ENCODE peak calls at places on chromosome 7, in eight cellular contexts. R is adrenal gland; Z is lower lobe of right lung; L is mammary epithelial cell; Q is heart right ventricle; P is effector memory CD4-positive, alpha-beta T cell; O is GM23338; A is ovary. Y is an unnamed sample. For H3K4me1, the result is how much of the 10 kb centered on the place peaks cover.

GRCh38 chr7:139695616-139696015 is 82.2 kb downstream of the HIPK2 start:
- DNase-seq in R (no peak), Z (no peak), L (no peak), Q (no peak), P (no peak), O (no peak), A (no peak), Y (no peak)

GRCh38 chr7:131961281-131961680 is 404.9 kb upstream of the PODXL start:
- DNase-seq in R (no peak), Z (no peak), L (no peak), Q (no peak), P (no peak), O (no peak), A (no peak), Y (no peak)

GRCh38 chr7:87414400-87415188 is 60.9 kb downstream of the ABCB4 start:
- DNase-seq in R (no peak), Z (no peak), L (no peak), Q (no peak), P (no peak), O (no peak), A (no peak), Y (no peak)

GRCh38 chr7:114931656-114932011 is 9.7 kb downstream of the MDFIC start:
- DNase-seq in R (no peak), Z (no peak), L (no peak), Q (no peak), P (no peak), O (no peak), A (no peak), Y (no peak)

GRCh38 chr7:37117261-37117660 is 331.4 kb downstream of the ELMO1 start:
- DNase-seq in R (no peak), Z (no peak), L (no peak), Q (no peak), P (no peak), O (peak), A (no peak), Y (no peak)

GRCh38 chr7:138848056-138848975 is 50.3 kb upstream of the ATP6V0A4 start:
- DNase-seq in R (no peak), Z (no peak), L (no peak), Q (no peak), P (no peak), O (no peak), A (no peak), Y (no peak)

GRCh38 chr7:84950836-84951235 is 236.0 kb downstream of the SEMA3D start:
- DNase-seq in R (no peak), Z (no peak), L (no peak), Q (no peak), P (no peak), O (no peak), A (no peak), Y (no peak)

GRCh38 chr7:2008101-2008935 is 224.4 kb downstream of the MAD1L1 start:
- DNase-seq in R (no peak), Z (peak), L (no peak), Q (no peak), P (no peak), O (no peak), A (peak), Y (peak)

GRCh38 chr7:39624935-39625694 is 1.7 kb downstream of the RALA start:
- DNase-seq in R (no peak), Z (no peak), L (no peak), Q (no peak), P (no peak), O (no peak), A (no peak), Y (no peak)

GRCh38 chr7:135799881-135800280 is 51.3 kb upstream of the FAM180A start:
- DNase-seq in R (no peak), Z (no peak), L (no peak), Q (no peak), P (no peak), O (peak), A (no peak), Y (no peak)
- H3K4me3 ChIP-seq in R (no peak), Z (no peak), L (no peak), Q (no peak), P (no peak), O (no peak), A (no peak), Y (no peak)

GRCh38 chr7:151598045-151598444 is 78.3 kb upstream of the RHEB start:
- DNase-seq in R (no peak), Z (no peak), L (peak), Q (no peak), P (no peak), O (no peak), A (no peak), Y (no peak)

GRCh38 chr7:151597541-151597940 is 77.8 kb upstream of the RHEB start:
- DNase-seq in R (no peak), Z (no peak), L (no peak), Q (no peak), P (no peak), O (no peak), A (no peak), Y (no peak)

GRCh38 chr7:151601521-151602305 is 82.0 kb upstream of the RHEB start:
- DNase-seq in R (no peak), Z (no peak), L (peak), Q (no peak), P (no peak), O (no peak), A (no peak), Y (no peak)

GRCh38 chr7:151595702-151596340 is 76.1 kb upstream of the RHEB start:
- DNase-seq in R (no peak), Z (no peak), L (no peak), Q (no peak), P (no peak), O (no peak), A (no peak), Y (no peak)

GRCh38 chr7:151599401-151600227 is 79.9 kb upstream of the RHEB start:
- DNase-seq in R (peak), Z (no peak), L (peak), Q (no peak), P (no peak), O (no peak), A (peak), Y (no peak)
- H3K27ac ChIP-seq in R (peak), Z (peak), L (peak), Q (peak), P (no peak), O (no peak), A (peak), Y (peak)

GRCh38 chr7:7202375-7202720 is 20.0 kb downstream of the C1GALT1 start:
- DNase-seq in R (no peak), Z (no peak), L (no peak), Q (no peak), P (no peak), O (no peak), A (no peak), Y (no peak)
- H3K4me1 ChIP-seq in R (under half), Z (under half), L (under half), Q (under half), P (under half), O (half or more), A (under half), Y (under half)

DNA sequence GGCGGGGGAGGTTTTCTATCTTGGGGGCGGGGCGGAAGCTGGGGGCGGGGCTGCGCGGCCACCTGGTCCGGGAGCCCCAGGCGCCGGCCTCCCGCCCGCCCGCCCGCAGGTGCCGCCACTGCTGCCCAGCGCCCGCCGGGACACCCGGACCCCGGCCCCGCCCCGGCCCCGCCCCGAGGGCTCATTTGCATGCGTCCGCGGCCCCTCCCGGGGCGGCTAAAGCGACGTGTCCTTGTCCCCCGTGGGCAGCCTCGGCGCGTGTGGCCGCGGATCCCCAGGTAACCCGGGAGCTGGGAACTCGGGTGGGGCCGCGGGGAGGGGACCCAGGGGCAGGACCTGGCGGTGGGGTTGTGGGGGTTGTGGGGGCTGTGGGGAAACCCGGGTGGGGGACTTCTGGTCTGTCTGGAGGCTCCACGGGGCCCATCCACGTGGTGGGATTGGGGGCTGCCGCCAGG is at the start of gene BHLHA15:
- DNase-seq in R (no peak), Z (peak), L (no peak), Q (no peak), P (no peak), O (peak), A (no peak), Y (peak)
- H3K4me3 ChIP-seq in R (no peak), Z (peak), L (peak), Q (peak), P (peak), O (peak), A (no peak), Y (peak)

GRCh38 chr7:151143261-151144015 is 24.1 kb downstream of the GBX1 start:
- DNase-seq in R (no peak), Z (no peak), L (no peak), Q (no peak), P (no peak), O (no peak), A (no peak), Y (peak)
- H3K27ac ChIP-seq in R (no peak), Z (no peak), L (no peak), Q (no peak), P (no peak), O (no peak), A (no peak), Y (no peak)

DNA sequence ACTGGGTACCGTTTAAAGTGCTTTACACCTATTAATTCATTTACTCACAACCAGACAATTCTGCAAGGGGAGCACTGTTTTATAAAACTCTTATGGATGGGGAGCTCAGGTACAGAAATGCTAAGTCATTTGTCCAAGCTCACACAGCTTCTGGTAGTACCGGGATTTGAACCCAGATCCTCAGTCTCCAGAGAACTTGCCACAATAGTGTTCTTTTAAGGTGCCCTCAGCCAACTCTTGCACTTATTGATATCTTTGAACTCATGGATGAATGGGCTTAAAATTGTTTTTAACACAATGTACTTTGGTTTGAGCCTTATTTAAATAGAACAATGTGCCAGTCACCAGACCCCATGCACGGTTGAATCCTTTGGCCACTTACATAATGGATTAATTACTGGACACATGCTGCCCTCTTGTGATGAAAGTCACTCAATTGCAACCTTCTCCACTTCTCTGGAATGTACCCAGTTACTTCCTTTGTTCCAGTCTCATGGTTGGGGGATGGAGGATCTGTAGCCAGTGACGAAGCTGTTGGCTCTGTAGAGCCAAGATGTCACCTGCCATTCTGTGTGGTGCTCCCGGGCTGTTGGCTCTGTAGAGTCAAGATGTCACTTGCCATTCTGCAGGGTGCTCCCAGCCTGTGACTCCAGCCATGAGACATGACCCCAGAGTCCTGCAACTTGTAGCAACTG is 65.6 kb downstream of the NOD1 start:
- DNase-seq in R (no peak), Z (no peak), L (peak), Q (no peak), P (no peak), O (peak), A (no peak), Y (no peak)
- H3K4me1 ChIP-seq in R (under half), Z (under half), L (under half), Q (under half), P (under half), O (under half), A (under half), Y (under half)

DNA sequence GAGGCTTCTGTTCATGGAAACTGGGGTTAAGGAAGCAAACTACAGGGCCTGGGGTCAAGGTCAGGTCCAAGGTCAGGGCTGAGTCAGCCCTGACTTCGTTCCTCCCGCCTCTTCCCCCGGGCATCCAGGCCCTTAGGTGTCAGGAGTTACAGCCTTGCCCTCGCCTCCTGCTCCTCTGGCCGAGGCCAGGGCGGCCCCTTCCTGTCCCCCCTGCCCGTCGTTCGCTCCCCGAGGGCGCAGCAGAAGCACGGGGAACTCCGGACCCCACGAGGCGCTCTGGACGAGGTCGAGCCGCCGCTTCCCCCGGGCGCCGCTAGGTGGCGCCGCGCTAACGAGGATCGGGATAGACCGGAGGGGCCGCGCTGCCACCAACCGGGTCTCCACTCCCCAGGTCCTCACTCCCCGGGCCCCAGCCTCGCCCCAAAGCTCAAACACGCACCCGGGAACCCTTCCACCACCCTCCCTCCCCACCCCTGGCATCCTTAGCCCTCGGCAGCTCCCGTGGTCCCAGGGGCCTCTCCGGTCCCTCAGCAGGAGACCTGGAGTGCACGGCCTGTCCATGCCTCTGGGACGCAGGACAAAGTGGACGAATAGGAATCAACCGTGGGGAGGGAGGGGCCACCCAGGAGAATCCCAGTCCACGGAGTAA is 59.2 kb upstream of the MYL10 start:
- DNase-seq in R (peak), Z (peak), L (peak), Q (peak), P (peak), O (peak), A (peak), Y (peak)
- H3K4me3 ChIP-seq in R (no peak), Z (peak), L (peak), Q (peak), P (no peak), O (peak), A (peak), Y (peak)

GRCh38 chr7:102916881-102917280 is 4.1 kb downstream of the LRRC17 start:
- DNase-seq in R (no peak), Z (no peak), L (no peak), Q (no peak), P (no peak), O (peak), A (no peak), Y (no peak)
- H3K27ac ChIP-seq in R (no peak), Z (no peak), L (no peak), Q (no peak), P (no peak), O (no peak), A (no peak), Y (no peak)

Y was measured in suprapubic skin.